ENCODE peak calls at places on chromosome 17, in five cellular contexts. Y is fibroblast of mammary gland, L is sigmoid colon, O is kidney epithelial cell, R is skeletal muscle cell. F is an unnamed sample.

GRCh38 chr17:72705905-72706395 is 386.5 kb downstream of the SLC39A11 start:
- DNase-seq in Y (no peak), L (no peak), O (no peak), R (no peak), F (no peak)

GRCh38 chr17:7438656-7439460 is 454 bp upstream of the FGF11 start:
- DNase-seq in Y (no peak), L (no peak), O (no peak), R (no peak), F (no peak)

GRCh38 chr17:15039366-15039765 is 225.8 kb downstream of the PMP22 start:
- DNase-seq in Y (peak; percentile 16), L (no peak), O (no peak), R (no peak), F (no peak)

GRCh38 chr17:79148584-79148983 is 74.0 kb downstream of the ENGASE start:
- DNase-seq in Y (no peak), L (no peak), O (no peak), R (no peak), F (no peak)

GRCh38 chr17:36117505-36118382 is 14.1 kb downstream of the CCL4 start:
- DNase-seq in Y (no peak), L (no peak), O (no peak), R (no peak), F (no peak)

GRCh38 chr17:8997994-8998628 is 23.2 kb upstream of the NTN1 start:
- DNase-seq in Y (peak; percentile 51), L (no peak), O (no peak), R (no peak), F (peak; percentile 70)

GRCh38 chr17:77632619-77633018 is 325.9 kb upstream of the TNRC6C start:
- DNase-seq in Y (no peak), L (no peak), O (no peak), R (no peak), F (no peak)

GRCh38 chr17:72222571-72222970 is 101.8 kb downstream of the SOX9 start:
- DNase-seq in Y (no peak), L (no peak), O (no peak), R (no peak), F (no peak)

GRCh38 chr17:29495011-29495410 is 71.8 kb downstream of the ABHD15 start:
- DNase-seq in Y (peak; percentile 38), L (no peak), O (no peak), R (no peak), F (no peak)

GRCh38 chr17:39209317-39210092 is 9.4 kb downstream of the RPL19 start:
- DNase-seq in Y (peak; percentile 57), L (peak; percentile 95), O (no peak), R (no peak), F (peak; percentile 67)

GRCh38 chr17:40350410-40351184 is 13.9 kb downstream of the GJD3 start:
- DNase-seq in Y (peak; percentile 35), L (no peak), O (no peak), R (no peak), F (no peak)

GRCh38 chr17:67280279-67280678 is 35.3 kb upstream of the HELZ start:
- DNase-seq in Y (peak; percentile 63), L (no peak), O (no peak), R (peak; percentile 39), F (no peak)

GRCh38 chr17:70604854-70605253 is 435.5 kb downstream of the KCNJ2 start:
- DNase-seq in Y (no peak), L (no peak), O (no peak), R (no peak), F (no peak)

GRCh38 chr17:42891539-42892152 is 9.0 kb upstream of the G6PC1 start:
- DNase-seq in Y (no peak), L (peak; percentile 89), O (no peak), R (peak; percentile 4), F (peak; percentile 56)

GRCh38 chr17:16939271-16939576 is 32.7 kb downstream of the TNFRSF13B start:
- DNase-seq in Y (no peak), L (no peak), O (no peak), R (no peak), F (no peak)

GRCh38 chr17:43044024-43044423 is 19.0 kb downstream of the RND2 start:
- DNase-seq in Y (no peak), L (no peak), O (no peak), R (no peak), F (no peak)

GRCh38 chr17:76051571-76051970 is 20.7 kb downstream of the SRP68 start:
- DNase-seq in Y (no peak), L (no peak), O (no peak), R (no peak), F (no peak)

GRCh38 chr17:1073241-1073962 is 76.5 kb downstream of the TIMM22 start:
- DNase-seq in Y (no peak), L (no peak), O (no peak), R (no peak), F (no peak)

GRCh38 chr17:43952351-43952723 is 1.4 kb downstream of the PYY start:
- DNase-seq in Y (no peak), L (no peak), O (no peak), R (no peak), F (no peak)

GRCh38 chr17:13498184-13498583 is 103.5 kb downstream of the HS3ST3A1 start:
- DNase-seq in Y (no peak), L (no peak), O (no peak), R (no peak), F (no peak)

GRCh38 chr17:44911133-44912001 is 3.9 kb downstream of the GFAP start:
- DNase-seq in Y (peak; percentile 49), L (peak; percentile 84), O (no peak), R (no peak), F (peak; percentile 73)

GRCh38 chr17:63764701-63765100 is 8.7 kb downstream of the CCDC47 start:
- DNase-seq in Y (no peak), L (no peak), O (no peak), R (no peak), F (no peak)

GRCh38 chr17:50356418-50356817 is 10.5 kb downstream of the XYLT2 start:
- DNase-seq in Y (no peak), L (peak; percentile 64), O (no peak), R (no peak), F (peak; percentile 22)

GRCh38 chr17:72661093-72661944 is 431.2 kb downstream of the SLC39A11 start:
- DNase-seq in Y (no peak), L (no peak), O (peak; percentile 73), R (no peak), F (no peak)

GRCh38 chr17:21001813-21002221 is 41.0 kb downstream of the USP22 start:
- DNase-seq in Y (no peak), L (no peak), O (no peak), R (no peak), F (no peak)

GRCh38 chr17:78766743-78767294 is 15.3 kb downstream of the CYTH1 start:
- DNase-seq in Y (no peak), L (peak; percentile 7), O (no peak), R (no peak), F (no peak)

GRCh38 chr17:37361543-37361942 is 14.2 kb upstream of the C17orf78 start:
- DNase-seq in Y (no peak), L (no peak), O (no peak), R (no peak), F (no peak)

GRCh38 chr17:74467221-74467951 is 952 bp downstream of the CD300A start:
- DNase-seq in Y (no peak), L (no peak), O (no peak), R (no peak), F (peak; percentile 27)

GRCh38 chr17:62626719-62627218 is 701 bp upstream of the MRC2 start:
- DNase-seq in Y (peak; percentile 95), L (peak; percentile 92), O (no peak), R (peak; percentile 82), F (no peak)

GRCh38 chr17:66283971-66284370 is 18.4 kb upstream of the PRKCA start:
- DNase-seq in Y (no peak), L (no peak), O (no peak), R (no peak), F (no peak)

GRCh38 chr17:27746881-27747280 is 53.4 kb downstream of the NOS2 start:
- DNase-seq in Y (no peak), L (no peak), O (no peak), R (no peak), F (no peak)

GRCh38 chr17:20191066-20191465 is 181.9 kb downstream of the SPECC1 start:
- DNase-seq in Y (peak; percentile 98), L (no peak), O (no peak), R (peak; percentile 81), F (no peak)

DNA sequence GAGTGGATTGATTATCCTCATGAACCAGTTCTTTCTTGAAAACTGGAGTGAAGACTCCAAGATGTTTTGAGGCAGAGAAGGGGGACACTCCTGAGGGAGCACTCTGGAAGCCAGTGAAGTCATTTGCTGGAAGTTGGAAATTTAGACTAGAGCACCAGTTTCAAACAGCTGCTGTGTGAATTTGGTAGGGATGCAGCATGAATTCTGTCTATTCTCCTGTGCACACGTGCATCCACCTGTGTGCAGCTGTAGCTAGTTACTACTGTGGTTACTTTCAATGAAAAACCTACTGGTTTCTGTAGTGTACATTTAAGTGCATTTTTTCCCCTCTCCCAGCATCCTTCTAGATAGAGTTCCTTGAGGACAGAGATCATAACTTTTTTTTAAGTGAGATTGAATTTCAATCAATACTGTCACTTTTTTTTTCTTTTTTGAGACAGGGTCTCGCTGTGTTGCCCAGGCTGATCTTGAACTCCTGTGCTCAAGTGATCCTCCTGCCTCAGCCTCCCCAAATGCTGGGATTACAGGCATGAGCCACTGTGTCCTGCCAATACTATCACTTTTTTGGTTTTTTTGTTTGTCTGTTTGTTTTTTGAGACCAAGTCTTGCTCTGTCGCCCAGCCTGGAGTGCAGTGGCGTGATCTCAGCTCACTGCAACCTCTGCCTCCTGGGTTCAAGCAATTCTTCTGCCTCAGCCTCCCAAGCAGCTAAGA is 65.8 kb downstream of the TUBD1 start:
- DNase-seq in Y (no peak), L (no peak), O (no peak), R (no peak), F (no peak)
- H3K4me3 ChIP-seq in Y (no peak overlapping the region), L (no peak overlapping the region), O (no peak overlapping the region), R (no peak overlapping the region), F (no peak overlapping the region)

DNA sequence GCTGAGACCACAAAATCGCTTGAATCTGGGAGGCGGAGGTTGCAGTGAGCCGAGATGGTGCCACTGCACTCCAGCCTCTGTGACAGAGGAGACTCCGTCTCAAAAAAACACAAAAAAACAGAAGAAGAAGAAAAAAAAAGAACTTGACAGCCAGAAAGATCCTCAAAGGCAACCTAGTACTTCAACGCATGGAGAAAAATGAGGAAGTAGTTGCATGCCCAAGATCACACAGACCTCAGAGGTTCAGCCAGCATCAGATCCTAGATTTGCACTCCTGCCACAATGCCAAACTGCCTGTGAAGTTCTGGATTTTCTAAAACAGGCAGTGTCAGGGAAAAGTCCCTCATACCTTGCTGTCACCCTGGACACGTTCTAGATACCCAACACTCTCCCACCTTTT is 1.5 kb downstream of the ATPAF2 start:
- DNase-seq in Y (no peak), L (no peak), O (no peak), R (no peak), F (no peak)
- H3K4me3 ChIP-seq in Y (no peak overlapping the region), L (no peak overlapping the region), O (no peak overlapping the region), R (no peak overlapping the region), F (no peak overlapping the region)

GRCh38 chr17:2084766-2085647 is 30.1 kb downstream of the HIC1 start:
- DNase-seq in Y (peak; percentile 95), L (peak; percentile 87), O (no peak), R (peak; percentile 87), F (no peak)
- H3K4me3 ChIP-seq in Y (no peak overlapping the region), L (no peak overlapping the region), O (no peak overlapping the region), R (no peak overlapping the region), F (no peak overlapping the region)

DNA sequence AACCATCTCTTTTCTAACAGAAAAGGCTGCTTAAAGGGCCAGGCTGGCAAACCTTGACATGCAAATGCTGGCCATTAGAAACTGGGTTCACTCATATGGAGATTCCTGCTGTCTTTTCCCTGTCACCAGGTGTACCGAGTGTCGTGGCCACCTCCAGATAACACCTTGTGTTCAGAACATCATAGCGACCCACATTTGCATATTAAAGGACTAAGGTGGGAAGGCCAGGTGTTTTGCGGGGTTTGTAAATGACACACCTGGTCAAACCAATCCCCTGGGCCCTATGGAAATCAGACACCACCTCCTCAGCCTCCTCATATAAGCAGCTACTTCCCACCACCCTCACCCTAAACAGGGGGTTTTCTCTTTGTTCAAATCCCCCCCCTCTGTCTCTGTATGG is 2.5 kb upstream of the AIPL1 start:
- DNase-seq in Y (no peak), L (no peak), O (no peak), R (no peak), F (no peak)
- H3K4me3 ChIP-seq in Y (no peak overlapping the region), L (no peak overlapping the region), O (no peak overlapping the region), R (no peak overlapping the region), F (no peak overlapping the region)

F was measured in stomach.